ENCODE peak calls at places on chromosomes 5 and 9, in ten cellular contexts. O is mesenchymal stem cell, N is fibroblast of pulmonary artery, H is lung, X is suprapubic skin, U is neuronal stem cell, K is mammary epithelial cell, W is choroid plexus epithelial cell, J is OCI-LY7, R is astrocyte of the spinal cord. B is an unnamed sample.

GRCh38 chr5:33409435-33410146 is 31.2 kb upstream of the TARS1 start:
- DNase-seq in O (peak), N (peak), H (no peak), X (no peak), U (no peak), K (no peak), W (peak), J (no peak), R (peak), B (no peak)

GRCh38 chr5:38845555-38846378 is at the start of gene OSMR:
- DNase-seq in O (peak), N (peak), H (peak), X (peak), U (peak), K (peak), W (peak), J (no peak), R (peak), B (peak)

GRCh38 chr5:28766565-28767158 is 1728.3 kb upstream of the CDH9 start:
- DNase-seq in O (peak), N (peak), H (no peak), X (no peak), U (peak), K (peak), W (peak), J (peak), R (peak), B (peak)

GRCh38 chr5:133420440-133421301 is 191.7 kb downstream of the FSTL4 start:
- DNase-seq in O (no peak), N (no peak), H (no peak), X (no peak), U (no peak), K (no peak), W (no peak), J (no peak), R (no peak), B (no peak)

GRCh38 chr5:95281211-95281610 is 3.7 kb downstream of the MCTP1 start:
- DNase-seq in O (peak), N (no peak), H (no peak), X (no peak), U (no peak), K (peak), W (peak), J (no peak), R (peak), B (no peak)

GRCh38 chr5:148209151-148209550 is 6.3 kb downstream of the SPINK6 start:
- DNase-seq in O (no peak), N (no peak), H (no peak), X (no peak), U (no peak), K (no peak), W (no peak), J (no peak), R (no peak), B (no peak)

GRCh38 chr5:72325566-72326297 is 5.6 kb downstream of the PTCD2 start:
- DNase-seq in O (no peak), N (peak), H (no peak), X (no peak), U (no peak), K (peak), W (peak), J (no peak), R (peak), B (no peak)

GRCh38 chr5:75512383-75513074 is 838 bp downstream of the POLK start:
- DNase-seq in O (no peak), N (peak), H (no peak), X (no peak), U (no peak), K (no peak), W (peak), J (no peak), R (no peak), B (no peak)

GRCh38 chr9:18493361-18494015 is 19.5 kb downstream of the ADAMTSL1 start:
- DNase-seq in O (peak), N (peak), H (no peak), X (no peak), U (no peak), K (no peak), W (no peak), J (no peak), R (peak), B (no peak)

GRCh38 chr5:58156977-58157701 is 302.7 kb downstream of the PLK2 start:
- DNase-seq in O (peak), N (peak), H (no peak), X (no peak), U (peak), K (peak), W (peak), J (peak), R (peak), B (no peak)

GRCh38 chr5:60521379-60522298 is 178.3 kb downstream of the DEPDC1B start:
- DNase-seq in O (peak), N (no peak), H (no peak), X (no peak), U (no peak), K (no peak), W (no peak), J (peak), R (peak), B (no peak)

GRCh38 chr5:64612349-64612961 is 77.8 kb upstream of the SHISAL2B start:
- DNase-seq in O (peak), N (peak), H (no peak), X (no peak), U (peak), K (peak), W (peak), J (peak), R (peak), B (peak)

GRCh38 chr9:128372188-128372641 is 1.0 kb downstream of the URM1 start:
- DNase-seq in O (no peak), N (no peak), H (no peak), X (no peak), U (no peak), K (peak), W (no peak), J (peak), R (no peak), B (no peak)

GRCh38 chr9:77960356-77961153 is 71.1 kb downstream of the GNAQ start:
- DNase-seq in O (no peak), N (no peak), H (no peak), X (no peak), U (no peak), K (no peak), W (no peak), J (no peak), R (no peak), B (peak)

GRCh38 chr5:31122998-31123950 is 70.2 kb upstream of the CDH6 start:
- DNase-seq in O (peak), N (no peak), H (no peak), X (no peak), U (no peak), K (no peak), W (peak), J (no peak), R (peak), B (no peak)

GRCh38 chr5:168209561-168209960 is 81.9 kb upstream of the WWC1 start:
- DNase-seq in O (no peak), N (no peak), H (no peak), X (no peak), U (no peak), K (no peak), W (no peak), J (no peak), R (peak), B (no peak)

GRCh38 chr5:137304227-137304874 is 194.8 kb downstream of the SPOCK1 start:
- DNase-seq in O (no peak), N (no peak), H (peak), X (no peak), U (no peak), K (no peak), W (no peak), J (no peak), R (no peak), B (no peak)

GRCh38 chr9:79621916-79622575 is 50.3 kb downstream of the TLE4 start:
- DNase-seq in O (no peak), N (no peak), H (no peak), X (no peak), U (no peak), K (no peak), W (no peak), J (no peak), R (no peak), B (no peak)

GRCh38 chr9:120861935-120862334 is 15.1 kb downstream of the PHF19 start:
- DNase-seq in O (no peak), N (no peak), H (no peak), X (no peak), U (no peak), K (no peak), W (no peak), J (no peak), R (no peak), B (no peak)

GRCh38 chr5:92969781-92970237 is 611.2 kb downstream of the NR2F1-AS1 start:
- DNase-seq in O (peak), N (peak), H (no peak), X (no peak), U (no peak), K (peak), W (no peak), J (no peak), R (no peak), B (no peak)

GRCh38 chr5:135353952-135354721 is 44.9 kb downstream of the MACROH2A1 start:
- DNase-seq in O (peak), N (peak), H (no peak), X (peak), U (no peak), K (no peak), W (peak), J (no peak), R (peak), B (no peak)

GRCh38 chr5:111603446-111603827 is 91.1 kb upstream of the STARD4 start:
- DNase-seq in O (peak), N (peak), H (no peak), X (no peak), U (no peak), K (no peak), W (peak), J (no peak), R (peak), B (no peak)

GRCh38 chr5:170353946-170354345 is 35.2 kb downstream of the KCNMB1 start:
- DNase-seq in O (no peak), N (no peak), H (no peak), X (no peak), U (no peak), K (no peak), W (no peak), J (no peak), R (no peak), B (no peak)

GRCh38 chr9:92970467-92970923 is 23.2 kb downstream of the FGD3 start:
- DNase-seq in O (no peak), N (peak), H (peak), X (peak), U (peak), K (peak), W (peak), J (no peak), R (no peak), B (peak)

GRCh38 chr9:95171001-95171400 is 146.5 kb downstream of the FANCC start:
- DNase-seq in O (peak), N (peak), H (no peak), X (no peak), U (no peak), K (no peak), W (peak), J (peak), R (peak), B (no peak)

GRCh38 chr9:124721109-124721850 is 49.8 kb downstream of the NR6A1 start:
- DNase-seq in O (peak), N (peak), H (no peak), X (no peak), U (no peak), K (no peak), W (peak), J (no peak), R (peak), B (no peak)

GRCh38 chr5:82467006-82467561 is 188.9 kb upstream of the RPS23 start:
- DNase-seq in O (no peak), N (peak), H (no peak), X (no peak), U (no peak), K (no peak), W (peak), J (no peak), R (peak), B (no peak)

GRCh38 chr9:125889524-125890473 is 142.6 kb downstream of the PBX3 start:
- DNase-seq in O (peak), N (peak), H (peak), X (no peak), U (peak), K (peak), W (peak), J (no peak), R (peak), B (peak)

GRCh38 chr5:177113566-177114424 is 19.8 kb upstream of the NSD1 start:
- DNase-seq in O (peak), N (peak), H (peak), X (peak), U (peak), K (peak), W (peak), J (peak), R (peak), B (peak)

GRCh38 chr5:112529525-112529924 is 110.4 kb upstream of the EPB41L4A start:
- DNase-seq in O (no peak), N (peak), H (no peak), X (no peak), U (no peak), K (peak), W (peak), J (peak), R (no peak), B (no peak)

GRCh38 chr5:10034008-10034407 is 215.7 kb downstream of the ATPSCKMT start:
- DNase-seq in O (no peak), N (peak), H (no peak), X (no peak), U (no peak), K (no peak), W (peak), J (no peak), R (no peak), B (no peak)

GRCh38 chr9:21031091-21031817 is at the start of gene HACD4:
- DNase-seq in O (peak), N (peak), H (peak), X (peak), U (peak), K (peak), W (peak), J (no peak), R (peak), B (peak)
- H3K4me3 ChIP-seq in O (peak), N (peak), H (peak), X (peak), U (no peak), K (peak), W (peak), J (no peak), R (peak), B (peak)

GRCh38 chr5:29833394-29833793 is 1360.1 kb upstream of the CDH6 start:
- DNase-seq in O (no peak), N (no peak), H (no peak), X (no peak), U (no peak), K (no peak), W (no peak), J (no peak), R (no peak), B (no peak)
- H3K4me3 ChIP-seq in O (no peak), N (no peak), H (no peak), X (no peak), U (no peak), K (no peak), W (no peak), J (no peak), R (no peak), B (no peak)

DNA sequence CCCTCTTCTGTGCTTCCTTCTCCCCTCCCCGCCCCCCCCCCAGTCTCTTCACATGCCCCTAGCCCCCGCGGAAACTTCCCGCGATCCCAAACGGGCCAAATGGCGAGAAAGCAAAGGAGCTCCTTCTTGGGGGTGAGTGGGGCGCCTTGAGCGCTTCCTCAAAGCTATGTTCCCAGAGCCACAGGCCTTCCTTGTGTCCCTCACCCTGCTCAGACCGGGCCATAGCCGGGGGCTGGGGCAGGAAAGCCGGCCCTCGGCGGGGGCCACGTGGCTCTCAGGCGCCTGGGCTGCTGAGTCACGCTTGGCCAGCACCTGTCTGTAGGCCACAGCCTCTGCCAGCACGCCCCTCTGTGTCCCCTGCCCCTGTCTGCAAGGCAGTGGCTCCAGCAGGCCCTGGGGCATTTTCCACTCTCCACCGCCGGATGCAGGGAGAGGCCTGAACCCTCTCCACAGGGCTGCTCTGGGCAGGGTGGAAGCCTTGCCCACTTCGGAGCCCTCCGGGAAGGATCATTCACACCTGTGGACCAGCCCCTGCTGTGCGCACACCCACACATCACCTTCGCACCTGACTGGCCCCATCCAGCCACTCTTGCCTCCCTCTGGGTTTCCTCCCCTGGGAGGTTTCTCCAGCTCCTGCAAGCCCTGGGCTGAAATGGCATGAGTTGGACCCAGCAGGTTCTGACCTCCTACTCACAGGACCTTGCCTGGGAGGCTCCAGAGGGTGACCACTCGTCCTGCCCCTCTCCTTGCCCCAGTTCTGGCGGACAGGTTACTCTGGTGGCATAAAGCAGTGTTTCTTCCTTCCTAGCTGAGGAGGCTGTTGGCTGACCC is 1.2 kb upstream of the SQSTM1 start:
- DNase-seq in O (peak), N (peak), H (peak), X (no peak), U (no peak), K (peak), W (peak), J (peak), R (peak), B (no peak)
- H3K4me3 ChIP-seq in O (peak), N (peak), H (peak), X (peak), U (peak), K (no peak), W (peak), J (peak), R (no peak), B (peak)

GRCh38 chr5:83470920-83471404 is 582 bp upstream of the VCAN start:
- DNase-seq in O (peak), N (peak), H (no peak), X (no peak), U (no peak), K (no peak), W (no peak), J (no peak), R (peak), B (peak)
- H3K4me3 ChIP-seq in O (peak), N (peak), H (no peak), X (peak), U (peak), K (peak), W (peak), J (no peak), R (peak), B (peak)

DNA sequence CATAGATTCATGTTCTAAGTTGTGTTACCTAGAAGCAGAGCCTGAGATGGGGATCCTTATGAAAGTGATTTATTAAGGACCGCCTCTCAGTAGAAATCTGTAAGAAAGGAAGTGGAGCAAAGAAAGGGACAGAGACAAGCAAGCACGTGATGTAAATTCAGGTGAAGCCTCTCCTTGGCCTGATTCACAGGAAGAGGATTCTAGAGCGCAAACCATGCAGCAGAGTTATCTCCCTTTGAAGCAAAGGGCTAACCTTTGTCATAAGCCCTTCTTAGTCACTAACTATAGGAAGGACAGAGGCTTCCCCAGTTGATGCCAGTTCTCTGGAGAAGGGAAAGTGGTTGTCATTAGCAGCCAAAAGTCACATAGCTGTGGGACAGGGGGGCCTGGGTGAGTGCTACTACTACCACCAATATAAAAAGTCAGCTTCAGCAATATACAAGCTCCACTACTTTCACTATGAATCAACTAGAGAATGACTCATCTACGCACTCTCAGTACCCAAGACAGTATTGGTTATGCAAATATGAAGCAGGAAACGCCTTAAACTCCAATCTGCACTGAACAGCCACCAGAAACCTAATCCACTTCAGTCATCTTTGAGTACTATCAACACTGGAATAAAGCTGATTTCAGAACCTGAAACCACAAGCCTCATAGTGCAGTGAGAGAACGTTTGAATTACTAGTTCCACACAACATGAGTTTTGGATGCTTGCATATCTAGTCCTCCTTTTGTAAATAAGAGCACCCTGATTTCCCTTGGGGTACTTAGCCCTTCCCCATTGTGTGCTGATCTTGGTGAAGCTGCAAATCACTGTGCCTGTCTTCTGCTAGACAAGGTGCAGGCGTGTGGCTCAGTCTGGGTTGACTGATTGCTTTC is 162.7 kb downstream of the ZNF608 start:
- DNase-seq in O (peak), N (peak), H (no peak), X (no peak), U (no peak), K (peak), W (peak), J (peak), R (peak), B (no peak)
- H3K4me3 ChIP-seq in O (no peak), N (no peak), H (no peak), X (no peak), U (no peak), K (no peak), W (no peak), J (no peak), R (no peak), B (no peak)

GRCh38 chr9:136527131-136527530 is 18.7 kb downstream of the NOTCH1 start:
- DNase-seq in O (no peak), N (no peak), H (no peak), X (no peak), U (no peak), K (no peak), W (no peak), J (no peak), R (no peak), B (no peak)

GRCh38 chr9:136527721-136528710 is 17.8 kb downstream of the NOTCH1 start:
- DNase-seq in O (peak), N (no peak), H (no peak), X (no peak), U (no peak), K (no peak), W (no peak), J (no peak), R (peak), B (no peak)

GRCh38 chr9:136525207-136525606 is 20.6 kb downstream of the NOTCH1 start:
- DNase-seq in O (no peak), N (no peak), H (no peak), X (no peak), U (no peak), K (no peak), W (no peak), J (no peak), R (no peak), B (no peak)

GRCh38 chr9:136525841-136526499 is 19.9 kb downstream of the NOTCH1 start:
- DNase-seq in O (no peak), N (no peak), H (no peak), X (no peak), U (no peak), K (no peak), W (no peak), J (no peak), R (peak), B (no peak)

GRCh38 chr9:136526625-136527066 is 19.2 kb downstream of the NOTCH1 start:
- DNase-seq in O (no peak), N (no peak), H (no peak), X (no peak), U (no peak), K (no peak), W (no peak), J (no peak), R (no peak), B (no peak)
- H3K4me3 ChIP-seq in O (no peak), N (no peak), H (no peak), X (no peak), U (no peak), K (no peak), W (no peak), J (no peak), R (no peak), B (no peak)

GRCh38 chr5:181205402-181205734 is 372 bp upstream of the TRIM7 start:
- DNase-seq in O (no peak), N (no peak), H (no peak), X (no peak), U (no peak), K (no peak), W (no peak), J (no peak), R (no peak), B (no peak)
- H3K4me3 ChIP-seq in O (peak), N (peak), H (peak), X (peak), U (peak), K (peak), W (peak), J (peak), R (peak), B (peak)

GRCh38 chr9:1723616-1724015 is 291.5 kb upstream of the SMARCA2 start:
- DNase-seq in O (no peak), N (no peak), H (no peak), X (no peak), U (no peak), K (no peak), W (no peak), J (no peak), R (no peak), B (no peak)

GRCh38 chr9:1726993-1727759 is 288.0 kb upstream of the SMARCA2 start:
- DNase-seq in O (no peak), N (no peak), H (no peak), X (no peak), U (no peak), K (no peak), W (no peak), J (no peak), R (no peak), B (peak)

GRCh38 chr9:1722404-1722803 is 292.7 kb upstream of the SMARCA2 start:
- DNase-seq in O (no peak), N (no peak), H (no peak), X (no peak), U (no peak), K (peak), W (no peak), J (no peak), R (no peak), B (no peak)

GRCh38 chr9:1718836-1719235 is 296.3 kb upstream of the SMARCA2 start:
- DNase-seq in O (no peak), N (no peak), H (no peak), X (no peak), U (no peak), K (no peak), W (no peak), J (no peak), R (no peak), B (no peak)

GRCh38 chr9:1721219-1721618 is 293.9 kb upstream of the SMARCA2 start:
- DNase-seq in O (no peak), N (no peak), H (no peak), X (no peak), U (no peak), K (no peak), W (no peak), J (no peak), R (no peak), B (no peak)
- H3K4me3 ChIP-seq in O (no peak), N (no peak), H (no peak), X (no peak), U (no peak), K (no peak), W (no peak), J (no peak), R (no peak), B (no peak)

B was measured in HAP-1.